ENCODE peak calls at places on chromosomes 5 and 9, in ten cellular contexts. N, T, K, Z, V, F, Q, W, H and C are unnamed samples.

GRCh38 chr9:36922548-36922947 is 111.5 kb downstream of the PAX5 start:
- DNase-seq in N (no peak), T (no peak), K (no peak), Z (no peak), V (peak), F (no peak), Q (no peak), W (no peak), H (no peak), C (no peak)

GRCh38 chr5:179549973-179550510 is 312 bp upstream of the RUFY1 start:
- DNase-seq in N (no peak), T (peak), K (no peak), Z (no peak), V (peak), F (peak), Q (no peak), W (no peak), H (no peak), C (no peak)

GRCh38 chr5:13611604-13612003 is 332.9 kb downstream of the DNAH5 start:
- DNase-seq in N (no peak), T (no peak), K (no peak), Z (no peak), V (peak), F (no peak), Q (no peak), W (no peak), H (no peak), C (no peak)

GRCh38 chr9:136403538-136403914 is 3.6 kb upstream of the SNAPC4 start:
- DNase-seq in N (no peak), T (no peak), K (no peak), Z (peak), V (no peak), F (no peak), Q (peak), W (no peak), H (no peak), C (no peak)

GRCh38 chr5:94618029-94618492 is 343 bp downstream of the KIAA0825 start:
- DNase-seq in N (peak), T (peak), K (no peak), Z (peak), V (peak), F (peak), Q (no peak), W (peak), H (peak), C (peak)

GRCh38 chr5:111511174-111512025 is 935 bp downstream of the STARD4 start:
- DNase-seq in N (no peak), T (peak), K (no peak), Z (no peak), V (peak), F (peak), Q (no peak), W (no peak), H (peak), C (no peak)

GRCh38 chr5:55324815-55325418 is 17.1 kb downstream of the MTREX start:
- DNase-seq in N (no peak), T (peak), K (no peak), Z (no peak), V (no peak), F (peak), Q (no peak), W (no peak), H (peak), C (no peak)

GRCh38 chr9:110125207-110125751 is 82.7 kb downstream of the C9orf152 start:
- DNase-seq in N (peak), T (peak), K (peak), Z (peak), V (no peak), F (peak), Q (no peak), W (peak), H (no peak), C (peak)

GRCh38 chr5:107306597-107306996 is 364.1 kb downstream of the EFNA5 start:
- DNase-seq in N (no peak), T (peak), K (no peak), Z (no peak), V (no peak), F (peak), Q (no peak), W (no peak), H (no peak), C (no peak)

GRCh38 chr5:159017787-159018186 is 81.9 kb downstream of the EBF1 start:
- DNase-seq in N (peak), T (peak), K (peak), Z (no peak), V (peak), F (peak), Q (no peak), W (peak), H (peak), C (no peak)

GRCh38 chr5:40614923-40615585 is 64.7 kb upstream of the PTGER4 start:
- DNase-seq in N (no peak), T (no peak), K (no peak), Z (no peak), V (no peak), F (no peak), Q (no peak), W (no peak), H (no peak), C (no peak)

GRCh38 chr5:42640835-42641234 is 115.8 kb upstream of the CCDC152 start:
- DNase-seq in N (no peak), T (no peak), K (no peak), Z (no peak), V (no peak), F (no peak), Q (no peak), W (no peak), H (no peak), C (no peak)

GRCh38 chr5:157026789-157027424 is 32.0 kb downstream of the HAVCR1 start:
- DNase-seq in N (no peak), T (peak), K (no peak), Z (no peak), V (peak), F (no peak), Q (no peak), W (peak), H (peak), C (no peak)

GRCh38 chr9:124779368-124780059 is 2.6 kb downstream of the OLFML2A start:
- DNase-seq in N (no peak), T (peak), K (peak), Z (peak), V (peak), F (peak), Q (no peak), W (peak), H (peak), C (no peak)

GRCh38 chr9:137269231-137269772 is 8.2 kb upstream of the TOR4A start:
- DNase-seq in N (no peak), T (no peak), K (peak), Z (peak), V (no peak), F (no peak), Q (no peak), W (no peak), H (no peak), C (no peak)

GRCh38 chr9:107243757-107244156 is 39.3 kb upstream of the RAD23B start:
- DNase-seq in N (no peak), T (peak), K (no peak), Z (peak), V (peak), F (peak), Q (no peak), W (no peak), H (peak), C (no peak)

GRCh38 chr9:34701023-34701768 is 8.7 kb downstream of the CCL21 start:
- DNase-seq in N (peak), T (peak), K (peak), Z (peak), V (peak), F (peak), Q (peak), W (peak), H (peak), C (peak)

GRCh38 chr5:158744226-158744625 is 355.5 kb downstream of the EBF1 start:
- DNase-seq in N (no peak), T (no peak), K (no peak), Z (no peak), V (no peak), F (no peak), Q (no peak), W (no peak), H (no peak), C (no peak)

GRCh38 chr5:52987711-52988329 is 1.3 kb upstream of the ITGA2 start:
- DNase-seq in N (no peak), T (peak), K (no peak), Z (no peak), V (peak), F (peak), Q (no peak), W (no peak), H (peak), C (no peak)

GRCh38 chr5:137613554-137614265 is 114.6 kb upstream of the SPOCK1 start:
- DNase-seq in N (no peak), T (peak), K (no peak), Z (no peak), V (no peak), F (no peak), Q (no peak), W (no peak), H (no peak), C (no peak)

GRCh38 chr9:109036744-109037680 is 23.7 kb upstream of the CTNNAL1 start:
- DNase-seq in N (no peak), T (no peak), K (no peak), Z (no peak), V (no peak), F (peak), Q (no peak), W (no peak), H (no peak), C (no peak)

GRCh38 chr5:77180167-77181081 is 30.1 kb upstream of the PDE8B start:
- DNase-seq in N (peak), T (no peak), K (peak), Z (peak), V (no peak), F (no peak), Q (no peak), W (peak), H (no peak), C (peak)

GRCh38 chr5:111229871-111230812 is 6.0 kb downstream of the CAMK4 start:
- DNase-seq in N (no peak), T (no peak), K (no peak), Z (no peak), V (no peak), F (no peak), Q (no peak), W (no peak), H (no peak), C (no peak)

GRCh38 chr5:172871982-172872381 is 37.9 kb downstream of the ERGIC1 start:
- DNase-seq in N (no peak), T (peak), K (no peak), Z (no peak), V (no peak), F (peak), Q (no peak), W (no peak), H (no peak), C (no peak)

GRCh38 chr5:75509956-75510355 is 1.5 kb downstream of the CERT1 start:
- DNase-seq in N (no peak), T (peak), K (no peak), Z (no peak), V (no peak), F (peak), Q (no peak), W (no peak), H (peak), C (no peak)

GRCh38 chr9:26773054-26773453 is 119.5 kb downstream of the CAAP1 start:
- DNase-seq in N (no peak), T (no peak), K (no peak), Z (no peak), V (no peak), F (no peak), Q (no peak), W (no peak), H (no peak), C (no peak)

GRCh38 chr5:103260951-103261350 is 2.4 kb downstream of the MACIR start:
- DNase-seq in N (no peak), T (no peak), K (no peak), Z (no peak), V (no peak), F (no peak), Q (no peak), W (no peak), H (no peak), C (no peak)

GRCh38 chr9:90838761-90839160 is 37.1 kb downstream of the SYK start:
- DNase-seq in N (no peak), T (no peak), K (no peak), Z (peak), V (no peak), F (no peak), Q (no peak), W (no peak), H (no peak), C (no peak)

GRCh38 chr5:55071413-55071812 is 31.0 kb upstream of the GZMA start:
- DNase-seq in N (no peak), T (no peak), K (no peak), Z (no peak), V (no peak), F (no peak), Q (no peak), W (no peak), H (no peak), C (no peak)

GRCh38 chr5:132054031-132054696 is 6.3 kb upstream of the IL3 start:
- DNase-seq in N (peak), T (no peak), K (peak), Z (peak), V (no peak), F (no peak), Q (no peak), W (no peak), H (no peak), C (no peak)

GRCh38 chr5:98432378-98432777 is 341.1 kb upstream of the RGMB start:
- DNase-seq in N (no peak), T (no peak), K (no peak), Z (no peak), V (no peak), F (no peak), Q (no peak), W (no peak), H (no peak), C (no peak)

GRCh38 chr9:95053611-95054440 is 263.7 kb downstream of the FANCC start:
- DNase-seq in N (no peak), T (no peak), K (no peak), Z (no peak), V (no peak), F (peak), Q (no peak), W (no peak), H (peak), C (no peak)

GRCh38 chr5:131795879-131796792 is 681 bp downstream of the FNIP1 start:
- DNase-seq in N (peak), T (peak), K (peak), Z (peak), V (peak), F (peak), Q (peak), W (peak), H (peak), C (peak)

GRCh38 chr5:79318935-79319614 is 83.1 kb downstream of the JMY start:
- DNase-seq in N (no peak), T (peak), K (no peak), Z (no peak), V (peak), F (peak), Q (no peak), W (no peak), H (peak), C (no peak)

GRCh38 chr5:18329346-18329745 is 695.1 kb downstream of the TAF11L14 start:
- DNase-seq in N (no peak), T (no peak), K (no peak), Z (no peak), V (no peak), F (no peak), Q (no peak), W (no peak), H (no peak), C (no peak)

GRCh38 chr5:172713809-172714490 is 57.0 kb downstream of the DUSP1 start:
- DNase-seq in N (no peak), T (no peak), K (peak), Z (no peak), V (no peak), F (no peak), Q (no peak), W (no peak), H (no peak), C (no peak)

GRCh38 chr5:128537306-128537998 is 593 bp downstream of the FBN2 start:
- DNase-seq in N (peak), T (peak), K (peak), Z (no peak), V (peak), F (peak), Q (no peak), W (peak), H (peak), C (peak)

GRCh38 chr5:181181650-181182565 is 23.1 kb downstream of the TRIM7 start:
- DNase-seq in N (peak), T (peak), K (no peak), Z (peak), V (peak), F (peak), Q (peak), W (peak), H (peak), C (peak)

GRCh38 chr9:35349287-35349990 is 140.5 kb upstream of the RUSC2 start:
- DNase-seq in N (no peak), T (no peak), K (no peak), Z (no peak), V (no peak), F (peak), Q (no peak), W (no peak), H (no peak), C (no peak)

GRCh38 chr5:17184596-17184995 is 32.8 kb upstream of the BASP1 start:
- DNase-seq in N (no peak), T (no peak), K (no peak), Z (no peak), V (no peak), F (peak), Q (no peak), W (no peak), H (no peak), C (no peak)

GRCh38 chr5:17186271-17186670 is 31.2 kb upstream of the BASP1 start:
- DNase-seq in N (no peak), T (no peak), K (no peak), Z (no peak), V (no peak), F (no peak), Q (no peak), W (no peak), H (no peak), C (no peak)

GRCh38 chr5:17185349-17185748 is 32.1 kb upstream of the BASP1 start:
- DNase-seq in N (no peak), T (no peak), K (no peak), Z (no peak), V (no peak), F (no peak), Q (no peak), W (no peak), H (no peak), C (no peak)

GRCh38 chr5:17187401-17187800 is 30.0 kb upstream of the BASP1 start:
- DNase-seq in N (no peak), T (peak), K (no peak), Z (no peak), V (peak), F (peak), Q (no peak), W (no peak), H (no peak), C (no peak)

DNA sequence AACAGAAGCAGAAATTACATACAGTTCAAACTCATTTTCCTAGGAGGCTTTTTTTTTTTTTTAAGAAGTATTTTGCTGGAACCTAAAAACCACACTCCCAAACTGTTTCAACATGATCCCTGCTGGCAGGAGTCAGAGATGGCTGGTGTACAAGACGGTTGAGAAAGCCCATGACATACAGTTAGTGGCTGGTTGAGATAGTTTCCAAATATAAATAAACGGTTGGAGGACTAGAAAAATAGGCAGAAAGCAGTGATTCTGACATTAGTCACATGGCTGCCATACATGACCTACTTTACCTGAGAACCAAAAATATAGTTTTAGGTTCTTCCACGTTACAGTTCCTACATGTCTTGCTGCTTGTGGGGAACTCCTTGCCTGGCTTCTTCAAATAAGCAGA is 31.7 kb upstream of the BASP1 start:
- DNase-seq in N (peak), T (peak), K (no peak), Z (peak), V (peak), F (peak), Q (no peak), W (no peak), H (no peak), C (no peak)
- TF ChIP-seq CTCF in N (no peak), T (no peak), K (no peak), Z (no peak), V (no peak), F (peak), Q (no peak), W (no peak), H (no peak), C (no peak)

DNA sequence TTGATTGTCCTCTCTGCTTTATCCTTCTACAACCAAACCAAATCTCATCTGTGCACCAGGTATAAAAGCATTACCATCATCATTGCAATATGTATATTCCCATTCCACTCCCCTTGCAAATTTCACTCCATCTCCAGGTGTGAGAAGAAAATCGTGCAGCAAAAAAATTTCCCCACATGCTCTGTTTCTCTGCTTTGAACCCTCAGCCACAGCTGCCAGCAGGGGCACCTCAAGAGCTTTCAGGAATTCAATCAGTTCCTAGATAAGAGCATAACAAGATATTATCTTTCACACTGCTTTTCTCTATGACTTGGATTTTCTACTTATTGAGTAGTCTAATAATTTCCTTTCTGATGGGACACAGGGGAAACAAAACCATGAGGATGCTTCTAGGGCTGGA is 204.4 kb downstream of the SEC61B start:
- DNase-seq in N (no peak), T (no peak), K (no peak), Z (no peak), V (no peak), F (no peak), Q (no peak), W (no peak), H (no peak), C (no peak)
- TF ChIP-seq CTCF in N (no peak), T (no peak), K (no peak), Z (no peak), V (no peak), F (no peak), Q (no peak), W (no peak), H (no peak), C (no peak)

DNA sequence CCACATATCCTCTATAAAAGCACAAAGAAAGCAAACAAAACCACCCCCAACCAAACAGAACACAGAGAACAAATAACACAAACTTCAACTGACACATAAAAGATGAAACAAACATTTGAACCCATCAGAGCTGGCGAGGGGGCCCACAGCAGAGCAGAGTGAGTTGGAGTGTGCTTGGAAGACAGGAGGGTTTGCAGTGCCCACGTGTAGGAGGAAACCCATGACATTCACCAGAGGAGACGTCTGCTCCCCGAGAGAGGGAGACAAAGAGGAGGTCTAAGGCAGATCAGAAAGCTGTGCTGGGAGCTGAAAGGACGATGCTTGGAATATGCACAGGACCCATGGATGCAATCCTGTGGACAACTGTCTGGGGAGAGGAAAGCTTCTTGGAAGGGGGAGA is 27.0 kb downstream of the MRPL36 start:
- DNase-seq in N (no peak), T (peak), K (no peak), Z (no peak), V (no peak), F (peak), Q (no peak), W (no peak), H (peak), C (no peak)
- TF ChIP-seq CTCF in N (peak), T (peak), K (no peak), Z (no peak), V (no peak), F (peak), Q (no peak), W (no peak), H (no peak), C (peak)

GRCh38 chr5:8247485-8247884 is 378.5 kb downstream of the MTRR start:
- DNase-seq in N (no peak), T (no peak), K (no peak), Z (no peak), V (no peak), F (no peak), Q (no peak), W (no peak), H (no peak), C (no peak)
- TF ChIP-seq CTCF in N (no peak), T (no peak), K (no peak), Z (no peak), V (no peak), F (no peak), Q (no peak), W (no peak), H (no peak), C (peak)

GRCh38 chr5:142602720-142603245 is 83.1 kb downstream of the FGF1 start:
- DNase-seq in N (no peak), T (no peak), K (no peak), Z (no peak), V (peak), F (no peak), Q (no peak), W (no peak), H (peak), C (no peak)
- TF ChIP-seq CTCF in N (no peak), T (no peak), K (no peak), Z (no peak), V (no peak), F (no peak), Q (no peak), W (no peak), H (no peak), C (no peak)